ENCODE peak calls at places on chromosomes 7 and 10, in ten cellular contexts. H is amygdala, J is cardiac fibroblast, F is AG04450, T is hepatocyte, A is amniotic stem cell, R is fibroblast of the aortic adventitia, G is NT2/D1, V is AG09319, D is GM23248. Q is an unnamed sample.

GRCh38 chr10:88754272-88754671 is 5.5 kb upstream of the LIPN start:
- DNase-seq in V (peak), A (peak), J (peak), G (no peak), H (no peak), R (peak), T (no peak), D (peak), F (no peak), Q (no peak)

GRCh38 chr7:114082934-114083647 is 164.3 kb upstream of the PPP1R3A start:
- DNase-seq in J (no peak), V (no peak), D (peak), R (peak), G (no peak), H (no peak), A (no peak), F (no peak), T (peak), Q (no peak)

GRCh38 chr10:72250666-72251065 is 23.1 kb upstream of the DDIT4 start:
- DNase-seq in A (no peak), R (peak), D (peak), F (no peak), J (peak), H (no peak), T (peak), V (no peak), G (no peak), Q (no peak)

GRCh38 chr7:38881015-38881414 is 28.0 kb downstream of the VPS41 start:
- DNase-seq in R (no peak), J (no peak), D (no peak), A (no peak), V (no peak), F (no peak), G (no peak), H (no peak), T (no peak), Q (no peak)

GRCh38 chr10:122116331-122116730 is 127.4 kb downstream of the TACC2 start:
- DNase-seq in F (peak), G (no peak), A (no peak), T (peak), R (peak), V (no peak), H (no peak), D (peak), J (peak), Q (no peak)

GRCh38 chr7:12391922-12392615 is 11.6 kb downstream of the VWDE start:
- DNase-seq in V (no peak), J (no peak), T (no peak), F (no peak), D (no peak), R (no peak), G (no peak), A (no peak), H (no peak), Q (no peak)

GRCh38 chr10:11396311-11396960 is 215.0 kb downstream of the USP6NL start:
- DNase-seq in F (no peak), H (no peak), T (no peak), G (no peak), A (no peak), J (no peak), D (no peak), V (no peak), R (no peak), Q (no peak)

GRCh38 chr10:111600772-111601171 is 523.9 kb downstream of the ADRA2A start:
- DNase-seq in V (no peak), T (peak), F (no peak), R (no peak), A (no peak), G (no peak), D (no peak), J (no peak), H (peak), Q (no peak)

GRCh38 chr7:105047932-105048331 is 33.9 kb downstream of the KMT2E start:
- DNase-seq in D (no peak), A (no peak), H (no peak), R (no peak), V (no peak), T (no peak), F (no peak), J (no peak), G (no peak), Q (no peak)